ENCODE peak calls at places on chromosomes 7 and 10, in six cellular contexts. Y, X, P, I, C and L are unnamed samples.

GRCh38 chr7:44201813-44202212 is 1.0 kb downstream of the YKT6 start:
- DNase-seq in Y (no peak), X (no peak), P (no peak), I (no peak), C (no peak), L (no peak)

GRCh38 chr7:2729893-2730716 is 42.1 kb downstream of the AMZ1 start:
- DNase-seq in Y (no peak), X (peak; percentile 62), P (no peak), I (no peak), C (no peak), L (no peak)

GRCh38 chr7:54712777-54713176 is 46.2 kb downstream of the SEC61G start:
- DNase-seq in Y (no peak), X (no peak), P (no peak), I (no peak), C (no peak), L (no peak)

GRCh38 chr7:156174428-156174827 is 362.2 kb upstream of the SHH start:
- DNase-seq in Y (no peak), X (no peak), P (no peak), I (no peak), C (no peak), L (no peak)

GRCh38 chr7:147406521-147407115 is 1183.9 kb upstream of the C7orf33 start:
- DNase-seq in Y (no peak), X (no peak), P (no peak), I (no peak), C (no peak), L (no peak)

GRCh38 chr7:139232377-139232717 is 1.3 kb downstream of the UBN2 start:
- DNase-seq in Y (no peak), X (no peak), P (no peak), I (no peak), C (no peak), L (no peak)

GRCh38 chr10:98150544-98150943 is 16.1 kb downstream of the R3HCC1L start:
- DNase-seq in Y (no peak), X (no peak), P (no peak), I (no peak), C (no peak), L (no peak)

GRCh38 chr7:138151731-138152577 is 75.7 kb downstream of the AKR1D1 start:
- DNase-seq in Y (no peak), X (no peak), P (no peak), I (no peak), C (no peak), L (no peak)

GRCh38 chr10:114404171-114405010 is at the start of gene AFAP1L2:
- DNase-seq in Y (no peak), X (no peak), P (no peak), I (no peak), C (no peak), L (no peak)

GRCh38 chr10:28250782-28251181 is 52.1 kb downstream of the MPP7 start:
- DNase-seq in Y (no peak), X (no peak), P (peak; percentile 5), I (no peak), C (no peak), L (no peak)

GRCh38 chr7:69773535-69774225 is 175.4 kb downstream of the AUTS2 start:
- DNase-seq in Y (no peak), X (no peak), P (no peak), I (peak; percentile 12), C (no peak), L (no peak)

GRCh38 chr7:40717242-40717641 is 582.4 kb downstream of the SUGCT start:
- DNase-seq in Y (no peak), X (no peak), P (peak; percentile 82), I (peak; percentile 79), C (no peak), L (peak; percentile 8)

GRCh38 chr10:128028508-128029279 is 97.5 kb downstream of the MKI67 start:
- DNase-seq in Y (no peak), X (no peak), P (no peak), I (no peak), C (no peak), L (no peak)

GRCh38 chr7:130958846-130959245 is 224.8 kb upstream of the KLF14 start:
- DNase-seq in Y (no peak), X (no peak), P (no peak), I (no peak), C (no peak), L (no peak)

GRCh38 chr10:124534231-124534798 is 72.7 kb downstream of the LHPP start:
- DNase-seq in Y (no peak), X (peak; percentile 58), P (no peak), I (no peak), C (no peak), L (no peak)

GRCh38 chr10:103021150-103021896 is 103.2 kb downstream of the CNNM2 start:
- DNase-seq in Y (no peak), X (no peak), P (no peak), I (no peak), C (no peak), L (no peak)

GRCh38 chr10:43980313-43980712 is 331.6 kb upstream of the ZNF32 start:
- DNase-seq in Y (no peak), X (no peak), P (no peak), I (no peak), C (peak; percentile 8), L (no peak)

GRCh38 chr10:86688398-86688921 is 20.1 kb downstream of the LDB3 start:
- DNase-seq in Y (peak; percentile 28), X (peak; percentile 59), P (peak; percentile 20), I (peak; percentile 83), C (peak; percentile 44), L (peak; percentile 60)

GRCh38 chr10:30967654-30968421 is 63.8 kb downstream of the ZNF438 start:
- DNase-seq in Y (no peak), X (no peak), P (no peak), I (no peak), C (no peak), L (no peak)

GRCh38 chr10:35432781-35433338 is 96.6 kb downstream of the CCNY start:
- DNase-seq in Y (no peak), X (no peak), P (no peak), I (no peak), C (no peak), L (no peak)

GRCh38 chr7:87534072-87534471 is 58.6 kb upstream of the ABCB4 start:
- DNase-seq in Y (no peak), X (no peak), P (no peak), I (no peak), C (no peak), L (no peak)

GRCh38 chr10:96896884-96897589 is 64.9 kb downstream of the LCOR start:
- DNase-seq in Y (no peak), X (no peak), P (no peak), I (no peak), C (no peak), L (no peak)

GRCh38 chr10:102835007-102835482 is 2.2 kb downstream of the CYP17A1 start:
- DNase-seq in Y (peak; percentile 64), X (peak; percentile 78), P (no peak), I (peak; percentile 77), C (peak; percentile 77), L (peak; percentile 82)

GRCh38 chr7:47266131-47266706 is 315.7 kb downstream of the TNS3 start:
- DNase-seq in Y (no peak), X (peak; percentile 68), P (no peak), I (peak; percentile 76), C (no peak), L (peak; percentile 51)

GRCh38 chr7:20238754-20239324 is 21.7 kb upstream of the MACC1 start:
- DNase-seq in Y (no peak), X (no peak), P (no peak), I (no peak), C (no peak), L (no peak)

GRCh38 chr10:103576862-103577261 is 83.4 kb downstream of the NEURL1 start:
- DNase-seq in Y (no peak), X (no peak), P (no peak), I (no peak), C (no peak), L (no peak)

GRCh38 chr10:70477661-70478162 is 855 bp upstream of the PALD1 start:
- DNase-seq in Y (peak; percentile 54), X (no peak), P (no peak), I (no peak), C (peak; percentile 75), L (peak; percentile 60)

GRCh38 chr10:43689007-43689491 is 40.4 kb upstream of the ZNF32 start:
- DNase-seq in Y (no peak), X (no peak), P (no peak), I (no peak), C (no peak), L (no peak)

GRCh38 chr10:117830832-117831231 is 215.9 kb downstream of the RAB11FIP2 start:
- DNase-seq in Y (no peak), X (no peak), P (no peak), I (no peak), C (peak; percentile 12), L (no peak)

GRCh38 chr7:144032985-144033384 is 15.8 kb upstream of the OR2A5 start:
- DNase-seq in Y (no peak), X (no peak), P (no peak), I (no peak), C (no peak), L (no peak)

GRCh38 chr10:48444861-48445841 is 138.7 kb downstream of the MAPK8 start:
- DNase-seq in Y (no peak), X (no peak), P (no peak), I (peak; percentile 52), C (no peak), L (no peak)

GRCh38 chr7:5591547-5591899 is 167.9 kb upstream of the TNRC18 start:
- DNase-seq in Y (no peak), X (no peak), P (peak; percentile 94), I (peak; percentile 99), C (no peak), L (no peak)

GRCh38 chr10:93281367-93281720 is 200.8 kb downstream of the MYOF start:
- DNase-seq in Y (no peak), X (no peak), P (no peak), I (no peak), C (no peak), L (no peak)

GRCh38 chr7:55020481-55020871 is 1.7 kb downstream of the EGFR start:
- DNase-seq in Y (no peak), X (no peak), P (peak; percentile 29), I (no peak), C (no peak), L (no peak)